ENCODE peak calls at places on chromosome 15, in five cellular contexts. X is K562, N is SK-N-SH, E is OCI-LY7, Z is neural progenitor cell. V is an unnamed sample.

GRCh38 chr15:74211656-74212055 is 9.1 kb upstream of the STRA6 start:
- DNase-seq in X (no peak), N (no peak), E (no peak), Z (no peak), V (no peak)

GRCh38 chr15:75776075-75776443 is 63.4 kb upstream of the CSPG4 start:
- DNase-seq in X (peak), N (no peak), E (no peak), Z (peak), V (no peak)

GRCh38 chr15:65829150-65829764 is 37.2 kb upstream of the DENND4A start:
- DNase-seq in X (peak), N (peak), E (peak), Z (peak), V (peak)

GRCh38 chr15:100929641-100930042 is 10.5 kb downstream of the LRRK1 start:
- DNase-seq in X (no peak), N (no peak), E (peak), Z (peak), V (peak)

GRCh38 chr15:89110060-89110459 is 21.8 kb downstream of the ABHD2 start:
- DNase-seq in X (no peak), N (no peak), E (no peak), Z (no peak), V (no peak)

GRCh38 chr15:50906954-50907865 is 1.3 kb upstream of the AP4E1 start:
- DNase-seq in X (peak), N (peak), E (peak), Z (no peak), V (peak)

GRCh38 chr15:90295270-90295648 is 29.8 kb downstream of the NGRN start:
- DNase-seq in X (no peak), N (no peak), E (no peak), Z (no peak), V (no peak)

GRCh38 chr15:89794627-89795241 is 18.6 kb downstream of the MESP2 start:
- DNase-seq in X (no peak), N (no peak), E (no peak), Z (no peak), V (no peak)

GRCh38 chr15:77581896-77582569 is 50.7 kb downstream of the LINGO1 start:
- DNase-seq in X (no peak), N (no peak), E (no peak), Z (no peak), V (no peak)

GRCh38 chr15:93420477-93420876 is 331.5 kb upstream of the RGMA start:
- DNase-seq in X (no peak), N (no peak), E (no peak), Z (no peak), V (no peak)

GRCh38 chr15:85580914-85581313 is 200.5 kb downstream of the AKAP13 start:
- DNase-seq in X (no peak), N (no peak), E (no peak), Z (no peak), V (no peak)

GRCh38 chr15:51658664-51659063 is 22.6 kb upstream of the SCG3 start:
- DNase-seq in X (peak), N (no peak), E (no peak), Z (no peak), V (peak)

GRCh38 chr15:26691249-26691648 is 81.6 kb downstream of the GABRB3 start:
- DNase-seq in X (no peak), N (no peak), E (no peak), Z (peak), V (no peak)

GRCh38 chr15:40322531-40323238 is 807 bp upstream of the INAFM2 start:
- DNase-seq in X (no peak), N (no peak), E (no peak), Z (no peak), V (no peak)
- H3K4me3 ChIP-seq in X (peak), N (peak), E (peak), Z (peak), V (peak)

GRCh38 chr15:64776402-64776786 is 1.0 kb upstream of the RBPMS2 start:
- DNase-seq in X (no peak), N (no peak), E (no peak), Z (peak), V (no peak)
- H3K4me3 ChIP-seq in X (no peak), N (peak), E (no peak), Z (peak), V (no peak)

GRCh38 chr15:68877626-68878025 is 52.7 kb upstream of the SPESP1 start:
- DNase-seq in X (no peak), N (no peak), E (no peak), Z (no peak), V (no peak)

GRCh38 chr15:68875377-68876116 is 54.8 kb upstream of the SPESP1 start:
- DNase-seq in X (peak), N (peak), E (peak), Z (peak), V (peak)

GRCh38 chr15:68880382-68880781 is 49.9 kb upstream of the SPESP1 start:
- DNase-seq in X (no peak), N (no peak), E (no peak), Z (no peak), V (no peak)

GRCh38 chr15:68871507-68871906 is 50.8 kb upstream of the ANP32A start:
- DNase-seq in X (no peak), N (no peak), E (no peak), Z (no peak), V (no peak)

DNA sequence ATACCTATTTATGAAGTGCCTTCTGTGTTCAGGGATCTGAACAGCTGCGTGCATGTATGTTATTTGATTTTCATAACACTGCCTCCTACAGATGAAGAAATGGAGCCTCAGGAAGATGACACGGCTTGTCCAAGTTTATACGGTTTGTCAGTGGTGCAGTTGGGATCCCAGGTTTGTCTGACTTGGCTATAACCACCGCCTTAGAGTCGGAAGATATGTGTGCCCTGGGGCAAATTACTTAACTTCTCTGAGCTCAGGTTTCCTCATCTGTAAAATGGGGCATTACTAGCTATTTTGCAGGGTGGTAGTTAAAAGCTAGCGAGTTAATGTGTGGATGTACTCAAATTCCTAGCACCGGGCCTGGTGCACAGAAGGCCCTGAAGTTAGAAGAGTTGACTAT is 54.1 kb upstream of the ANP32A start:
- DNase-seq in X (no peak), N (no peak), E (peak), Z (no peak), V (peak)
- H3K4me3 ChIP-seq in X (no peak), N (no peak), E (no peak), Z (peak), V (no peak)

GRCh38 chr15:99895956-99896311 is 162.7 kb upstream of the LYSMD4 start:
- DNase-seq in X (no peak), N (no peak), E (no peak), Z (no peak), V (no peak)

GRCh38 chr15:99895189-99895955 is 162.1 kb upstream of the LYSMD4 start:
- DNase-seq in X (no peak), N (no peak), E (no peak), Z (no peak), V (no peak)
- H3K4me3 ChIP-seq in X (no peak), N (no peak), E (no peak), Z (no peak), V (no peak)

DNA sequence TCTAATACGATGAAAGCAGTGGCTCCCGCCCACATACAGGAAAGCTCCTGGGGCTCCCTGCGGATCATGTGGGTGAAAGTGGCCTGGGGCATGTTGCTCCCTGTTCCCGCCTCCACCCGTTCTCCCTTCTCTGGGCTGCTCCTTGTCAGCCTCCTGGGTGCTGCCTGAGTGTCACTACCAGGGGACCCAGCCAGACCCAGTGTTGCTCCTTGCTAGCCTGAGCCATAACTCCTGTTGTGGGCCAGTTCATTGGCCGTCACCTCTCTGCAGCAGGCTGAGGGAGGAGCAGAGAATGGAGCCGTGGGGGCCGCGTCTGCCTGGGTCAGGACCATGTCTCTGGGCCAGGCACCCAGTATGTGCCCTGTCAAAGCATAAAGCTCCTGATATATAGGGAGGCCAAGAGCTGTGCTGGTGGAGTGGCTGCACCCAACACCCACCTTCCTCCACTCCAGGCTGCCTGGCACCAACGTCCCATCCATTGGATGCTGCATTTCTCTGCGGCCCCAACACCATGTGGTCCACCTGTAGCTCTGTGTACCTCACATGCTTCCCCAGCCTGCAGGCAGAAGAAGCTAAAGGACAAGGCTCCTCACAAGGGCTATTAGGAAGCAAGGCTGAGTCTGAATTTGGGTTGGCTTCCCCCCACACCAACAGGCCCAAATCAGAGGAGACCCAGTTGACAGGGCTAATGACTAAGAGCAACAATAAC is 40.5 kb downstream of the KLF13 start:
- DNase-seq in X (no peak), N (no peak), E (no peak), Z (no peak), V (no peak)
- H3K4me3 ChIP-seq in X (no peak), N (no peak), E (peak), Z (no peak), V (no peak)